ENCODE peak calls at places on chromosomes 3 and 15, in six cellular contexts. Z, W, N, I, C and X are unnamed samples.

GRCh38 chr3:121998030-121998580 is 23.9 kb downstream of the ILDR1 start:
- DNase-seq in Z (no peak), W (no peak), N (peak), I (peak), C (peak), X (peak)

GRCh38 chr3:42663581-42664442 is 10.3 kb downstream of the ZBTB47 start:
- DNase-seq in Z (peak), W (no peak), N (no peak), I (no peak), C (no peak), X (peak)

GRCh38 chr3:37680393-37680792 is 181.3 kb upstream of the CTDSPL start:
- DNase-seq in Z (no peak), W (no peak), N (no peak), I (no peak), C (no peak), X (peak)

GRCh38 chr15:57560976-57561711 is 30.6 kb upstream of the MYZAP start:
- DNase-seq in Z (peak), W (peak), N (peak), I (peak), C (peak), X (peak)

GRCh38 chr3:10417849-10418248 is 87.5 kb downstream of the ATP2B2 start:
- DNase-seq in Z (peak), W (no peak), N (peak), I (peak), C (peak), X (peak)

GRCh38 chr3:143266512-143266911 is 146.9 kb downstream of the CHST2 start:
- DNase-seq in Z (no peak), W (no peak), N (no peak), I (peak), C (no peak), X (no peak)

GRCh38 chr3:130516645-130517512 is at the start of gene COL6A6:
- DNase-seq in Z (peak), W (no peak), N (no peak), I (peak), C (no peak), X (no peak)

GRCh38 chr3:45606991-45607712 is 12.6 kb downstream of the LIMD1 start:
- DNase-seq in Z (no peak), W (no peak), N (peak), I (peak), C (peak), X (no peak)

GRCh38 chr3:114558271-114558670 is 264.4 kb downstream of the TIGIT start:
- DNase-seq in Z (no peak), W (no peak), N (peak), I (peak), C (no peak), X (no peak)

GRCh38 chr3:33131328-33132018 is 17.7 kb downstream of the CRTAP start:
- DNase-seq in Z (peak), W (no peak), N (peak), I (peak), C (peak), X (peak)

GRCh38 chr3:141294848-141295247 is 63.2 kb downstream of the PXYLP1 start:
- DNase-seq in Z (no peak), W (no peak), N (peak), I (peak), C (peak), X (no peak)

GRCh38 chr3:156307704-156308103 is 187.3 kb downstream of the KCNAB1 start:
- DNase-seq in Z (no peak), W (no peak), N (peak), I (peak), C (peak), X (no peak)

DNA sequence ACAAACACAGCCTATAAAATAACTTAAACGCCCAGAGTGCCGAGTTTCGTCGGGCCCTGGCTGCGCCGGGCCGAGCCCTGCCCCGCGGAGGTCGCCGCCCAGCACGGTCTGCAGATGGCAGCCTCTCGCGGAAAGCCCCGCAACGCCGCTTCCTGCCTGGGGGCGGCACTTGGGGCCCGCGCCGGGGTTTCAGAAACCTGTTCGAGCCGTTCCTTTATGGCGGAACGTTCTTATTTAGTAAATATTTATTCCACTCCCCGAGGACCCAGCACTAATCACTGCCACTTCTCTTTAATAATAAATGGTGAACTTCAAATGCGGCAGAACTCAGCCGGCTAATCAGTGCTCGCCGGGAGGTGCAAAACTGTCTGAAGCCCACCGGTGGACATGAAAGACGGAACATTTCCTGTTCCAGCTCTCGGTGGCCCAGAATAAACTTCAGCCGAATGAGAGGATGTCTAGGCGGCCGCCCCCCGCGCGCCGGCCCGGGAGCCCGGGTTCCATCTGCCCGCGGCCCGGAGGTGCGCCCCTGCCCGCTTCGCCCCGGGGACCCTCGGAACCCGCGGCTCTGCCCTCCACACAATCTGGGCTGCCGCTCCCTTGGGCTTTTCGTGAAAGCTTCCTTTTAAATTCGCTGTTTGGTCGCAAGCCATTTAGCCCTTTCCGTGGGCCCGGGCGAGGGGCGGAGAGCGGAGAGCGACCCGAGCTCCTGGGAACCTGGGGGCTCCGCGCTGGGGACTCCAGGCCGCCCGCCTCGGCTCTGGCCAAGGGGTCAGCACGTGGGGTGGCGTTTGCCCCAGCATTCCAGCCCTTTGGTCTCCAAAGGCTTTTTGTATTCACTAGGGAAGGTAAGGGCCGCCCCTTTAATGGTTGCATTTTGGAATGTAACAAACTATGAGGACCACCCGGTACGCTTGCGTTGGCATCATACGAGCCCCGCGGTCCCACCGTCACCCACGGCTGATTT is 110.8 kb upstream of the ATP11B start:
- DNase-seq in Z (peak), W (peak), N (peak), I (peak), C (peak), X (peak)
- H3K9ac ChIP-seq in Z (no peak), W (peak), N (no peak), I (peak), C (peak), X (peak)

GRCh38 chr3:174094671-174095070 is 697.1 kb downstream of the NLGN1 start:
- DNase-seq in Z (no peak), W (no peak), N (no peak), I (no peak), C (no peak), X (no peak)
- H3K27ac ChIP-seq in Z (no peak), W (no peak), N (no peak), I (no peak), C (no peak), X (no peak)

DNA sequence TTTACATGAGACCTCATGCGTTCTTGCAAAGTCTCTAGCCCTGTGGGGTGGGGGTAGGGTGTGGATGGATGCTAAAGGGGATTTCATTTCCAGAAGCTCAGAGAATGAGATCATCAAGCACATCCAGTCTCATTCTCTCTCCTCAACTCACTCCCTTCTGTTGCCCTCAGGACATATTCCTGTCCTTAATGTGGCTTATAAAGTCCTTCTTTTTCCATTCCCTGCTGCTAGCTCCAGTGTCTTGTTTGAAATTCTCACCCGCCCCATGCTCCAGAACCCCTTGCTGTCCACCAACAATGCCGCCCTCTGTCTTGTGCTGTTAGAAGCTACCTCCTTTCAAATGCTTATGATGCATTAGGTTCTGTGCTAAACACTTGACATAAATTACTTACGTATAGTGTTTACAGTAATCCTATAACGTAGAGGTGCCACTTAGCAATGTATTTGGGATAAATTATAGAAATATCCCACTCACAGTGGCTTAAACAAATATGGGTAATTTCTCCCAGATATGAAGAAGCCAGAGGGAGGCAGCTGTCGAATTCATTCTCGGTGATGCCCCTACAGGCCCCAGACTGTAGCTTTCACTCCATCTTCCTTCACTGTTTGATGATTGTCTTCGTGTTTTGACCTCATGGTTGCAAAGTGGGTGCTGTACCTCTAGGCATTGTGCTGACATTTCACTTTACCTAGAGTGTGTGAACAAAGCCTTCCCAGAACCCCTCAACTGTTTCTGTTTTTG is 273.1 kb upstream of the TBL1XR1 start:
- DNase-seq in Z (no peak), W (no peak), N (peak), I (peak), C (no peak), X (no peak)
- H3K9ac ChIP-seq in Z (no peak), W (no peak), N (no peak), I (no peak), C (no peak), X (no peak)

DNA sequence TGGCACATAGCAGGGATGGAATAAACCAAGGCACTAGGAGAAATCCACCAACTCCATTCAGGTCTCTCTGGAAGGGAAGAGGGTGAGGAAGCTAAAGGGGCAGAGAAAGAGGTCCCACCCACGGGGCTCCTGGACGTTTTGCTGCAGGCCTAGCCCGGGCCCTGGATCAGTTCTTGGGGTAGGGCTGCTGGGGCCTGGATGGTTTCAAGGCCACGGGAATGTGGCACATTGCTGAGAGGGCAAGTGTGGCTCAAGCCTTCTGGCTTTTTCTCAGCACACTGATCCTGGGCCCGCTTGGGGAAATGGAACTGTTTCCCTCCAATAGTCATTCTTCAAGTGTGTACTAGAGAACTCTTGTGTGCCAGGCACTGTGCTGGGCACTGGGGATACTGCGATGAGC is 24.0 kb downstream of the EPHB3 start:
- DNase-seq in Z (no peak), W (no peak), N (no peak), I (no peak), C (no peak), X (no peak)
- H3K27ac ChIP-seq in Z (no peak), W (no peak), N (no peak), I (no peak), C (no peak), X (no peak)

DNA sequence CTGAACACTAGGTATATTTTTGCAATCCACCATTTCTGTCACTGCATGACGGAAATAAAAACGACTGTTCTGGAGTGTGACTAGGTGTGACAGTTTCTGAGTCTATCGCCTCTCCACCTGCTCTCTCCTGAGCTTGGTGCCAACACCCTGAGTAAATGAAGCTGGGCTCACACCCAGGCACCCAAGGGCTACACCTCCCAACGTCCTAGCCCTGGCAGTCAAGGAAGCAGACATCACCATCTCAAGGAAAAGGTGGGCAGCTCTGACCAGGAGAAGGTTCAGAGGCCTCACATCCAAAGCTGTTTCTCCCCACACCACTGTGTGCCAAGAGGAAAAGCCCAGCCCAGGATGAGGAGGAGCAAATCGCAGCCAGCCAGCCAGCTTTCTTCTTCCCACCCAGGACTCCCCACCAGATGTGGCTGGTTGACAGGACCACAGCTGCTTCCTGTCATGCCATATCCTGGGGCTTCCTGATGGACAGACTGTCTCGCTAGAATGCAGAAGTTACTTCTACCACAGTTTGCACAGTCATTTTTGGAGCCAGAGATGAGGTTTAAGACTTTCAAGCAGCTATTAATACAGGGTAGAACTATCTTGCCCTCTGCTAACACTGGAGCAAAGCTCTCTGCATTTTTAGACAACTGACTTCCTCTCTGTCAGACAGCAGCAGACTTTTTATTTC is 3.3 kb downstream of the SCAMP2 start:
- DNase-seq in Z (peak), W (peak), N (peak), I (peak), C (no peak), X (peak)
- H3K9ac ChIP-seq in Z (no peak), W (peak), N (no peak), I (no peak), C (no peak), X (peak)

GRCh38 chr15:89335289-89336041 is 841 bp upstream of the POLG start:
- DNase-seq in Z (peak), W (no peak), N (no peak), I (no peak), C (no peak), X (no peak)
- H3K27ac ChIP-seq in Z (peak), W (no peak), N (no peak), I (peak), C (peak), X (no peak)

DNA sequence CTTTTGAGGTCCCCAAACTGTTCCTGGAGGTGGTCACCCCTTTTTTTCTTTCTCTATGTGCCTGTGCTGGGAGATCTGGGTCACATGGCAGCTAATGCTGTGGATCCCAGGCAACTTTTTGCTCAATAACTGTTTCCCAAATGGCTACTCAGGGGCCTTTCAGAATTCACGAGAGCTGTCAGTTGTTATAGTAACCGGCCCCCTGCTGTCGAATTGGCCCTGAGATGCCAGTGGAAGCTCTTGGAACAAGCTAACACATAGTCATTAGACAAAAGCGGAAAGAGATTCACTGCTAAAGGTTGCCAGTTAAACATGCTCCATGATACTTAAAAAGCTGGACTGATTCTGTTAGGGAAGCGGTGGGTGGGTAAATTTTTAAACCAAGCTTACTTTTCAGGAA is 144.1 kb downstream of the FEZF2 start:
- DNase-seq in Z (no peak), W (no peak), N (no peak), I (no peak), C (no peak), X (no peak)
- H3K9ac ChIP-seq in Z (no peak), W (no peak), N (no peak), I (no peak), C (no peak), X (no peak)

DNA sequence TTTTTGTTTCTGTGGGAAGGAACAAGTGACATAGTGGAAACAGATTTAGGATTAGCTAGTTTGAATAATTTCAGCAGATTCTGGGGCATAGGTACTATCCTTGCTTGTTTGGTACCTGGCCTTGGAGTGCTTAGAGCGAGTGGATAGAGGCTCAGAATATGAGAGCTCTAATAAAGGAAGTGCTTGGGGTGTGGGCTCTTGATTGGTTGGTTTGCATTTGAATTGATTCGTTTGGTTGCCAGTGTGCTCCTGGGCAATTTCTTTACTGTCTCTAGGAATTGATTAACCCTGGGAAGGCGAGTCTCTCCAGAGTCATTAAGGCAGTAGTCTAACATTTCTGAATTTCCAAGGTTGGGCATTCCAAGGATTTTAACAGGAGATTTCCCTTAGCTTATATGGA is 98.0 kb downstream of the DTWD1 start:
- DNase-seq in Z (no peak), W (no peak), N (no peak), I (no peak), C (no peak), X (no peak)
- H3K27ac ChIP-seq in Z (no peak), W (no peak), N (peak), I (peak), C (no peak), X (no peak)

DNA sequence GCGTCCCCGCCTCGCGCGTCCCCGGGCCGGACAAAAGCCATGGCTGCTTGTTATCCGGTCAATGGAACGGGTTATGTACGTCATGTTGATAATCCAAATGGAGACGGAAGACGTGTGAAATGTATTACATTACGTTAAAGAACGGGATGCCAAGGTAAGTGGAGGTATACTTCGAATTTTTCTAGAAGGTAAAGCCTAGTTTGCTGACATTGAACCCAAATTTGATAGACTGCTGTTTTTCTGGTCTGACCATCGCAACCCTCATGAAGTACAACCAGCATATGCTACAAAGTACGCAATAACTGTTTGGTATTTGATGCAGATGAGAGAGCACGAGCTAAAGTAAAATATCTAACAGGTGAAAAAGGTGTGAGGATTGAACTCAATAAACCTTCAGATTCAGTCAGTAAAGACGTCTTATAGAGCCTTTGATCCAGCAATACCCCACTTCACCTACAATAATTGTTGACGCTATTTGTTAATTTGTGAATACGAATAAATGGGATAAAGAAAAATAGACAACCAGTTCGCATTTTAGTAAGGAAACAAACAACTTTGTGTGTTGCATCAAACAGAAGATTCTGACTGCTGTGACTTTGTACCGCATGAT is 19.8 kb downstream of the WDR73 start:
- DNase-seq in Z (no peak), W (no peak), N (no peak), I (no peak), C (no peak), X (no peak)
- H3K9ac ChIP-seq in Z (peak), W (no peak), N (peak), I (peak), C (peak), X (peak)